ENCODE peak calls at places on chromosomes 4 and X, in seven cellular contexts. Q, F, U, N, I, P and H are unnamed samples.

GRCh38 chrX:23931149-23931604 is 23.4 kb downstream of the CXorf58 start:
- DNase-seq in Q (no peak), F (no peak), U (no peak), N (no peak), I (no peak), P (no peak), H (no peak)

GRCh38 chrX:39688576-39689373 is 409.0 kb downstream of the BCOR start:
- DNase-seq in Q (peak; percentile 75), F (peak; percentile 18), U (peak; percentile 95), N (no peak), I (no peak), P (no peak), H (no peak)

GRCh38 chrX:100643943-100644587 is at the start of gene SRPX2:
- DNase-seq in Q (no peak), F (peak; percentile 85), U (no peak), N (no peak), I (no peak), P (no peak), H (no peak)

GRCh38 chr4:129344058-129344457 is 248.1 kb downstream of the C4orf33 start:
- DNase-seq in Q (no peak), F (peak; percentile 50), U (peak; percentile 56), N (no peak), I (no peak), P (peak; percentile 28), H (no peak)

GRCh38 chr4:36348403-36348938 is 67.1 kb downstream of the DTHD1 start:
- DNase-seq in Q (no peak), F (no peak), U (no peak), N (peak; percentile 66), I (no peak), P (peak; percentile 1), H (no peak)

GRCh38 chrX:102604327-102604726 is 5.0 kb downstream of the ARMCX5 start:
- DNase-seq in Q (no peak), F (no peak), U (peak; percentile 1), N (no peak), I (no peak), P (no peak), H (no peak)

GRCh38 chr4:48044298-48044697 is 27.7 kb downstream of the NIPAL1 start:
- DNase-seq in Q (no peak), F (no peak), U (no peak), N (no peak), I (no peak), P (no peak), H (no peak)

GRCh38 chr4:101328063-101328602 is 19.2 kb downstream of the PPP3CA start:
- DNase-seq in Q (no peak), F (no peak), U (no peak), N (peak; percentile 64), I (no peak), P (no peak), H (no peak)

GRCh38 chr4:106495498-106495897 is 126.9 kb upstream of the GIMD1 start:
- DNase-seq in Q (no peak), F (no peak), U (no peak), N (no peak), I (no peak), P (no peak), H (no peak)

GRCh38 chr4:16692493-16692892 is 206.0 kb downstream of the LDB2 start:
- DNase-seq in Q (no peak), F (no peak), U (no peak), N (no peak), I (no peak), P (no peak), H (no peak)

GRCh38 chrX:68989865-68990606 is 161.2 kb downstream of the EFNB1 start:
- DNase-seq in Q (peak; percentile 83), F (peak; percentile 44), U (peak; percentile 79), N (no peak), I (peak; percentile 95), P (no peak), H (no peak)

GRCh38 chr4:16082424-16083216 is 1.2 kb downstream of the PROM1 start:
- DNase-seq in Q (peak; percentile 90), F (peak; percentile 30), U (peak; percentile 95), N (no peak), I (no peak), P (no peak), H (no peak)

GRCh38 chr4:86249074-86249473 is 110.8 kb downstream of the MAPK10 start:
- DNase-seq in Q (no peak), F (no peak), U (no peak), N (no peak), I (no peak), P (no peak), H (no peak)

GRCh38 chrX:110167952-110168451 is 149.9 kb downstream of the AMMECR1 start:
- DNase-seq in Q (peak; percentile 67), F (no peak), U (peak; percentile 63), N (no peak), I (no peak), P (peak; percentile 39), H (peak; percentile 35)

GRCh38 chr4:128287159-128287870 is at the start of gene PGRMC2:
- DNase-seq in Q (peak; percentile 56), F (no peak), U (no peak), N (no peak), I (no peak), P (peak; percentile 54), H (peak; percentile 21)

GRCh38 chr4:80213117-80213815 is 16.0 kb downstream of the PRDM8 start:
- DNase-seq in Q (no peak), F (no peak), U (no peak), N (no peak), I (no peak), P (no peak), H (no peak)

GRCh38 chr4:61763682-61764081 is 563.6 kb downstream of the ADGRL3 start:
- DNase-seq in Q (no peak), F (no peak), U (no peak), N (no peak), I (no peak), P (no peak), H (no peak)

GRCh38 chr4:61762722-61763627 is 562.8 kb downstream of the ADGRL3 start:
- DNase-seq in Q (no peak), F (no peak), U (no peak), N (no peak), I (no peak), P (no peak), H (no peak)

DNA sequence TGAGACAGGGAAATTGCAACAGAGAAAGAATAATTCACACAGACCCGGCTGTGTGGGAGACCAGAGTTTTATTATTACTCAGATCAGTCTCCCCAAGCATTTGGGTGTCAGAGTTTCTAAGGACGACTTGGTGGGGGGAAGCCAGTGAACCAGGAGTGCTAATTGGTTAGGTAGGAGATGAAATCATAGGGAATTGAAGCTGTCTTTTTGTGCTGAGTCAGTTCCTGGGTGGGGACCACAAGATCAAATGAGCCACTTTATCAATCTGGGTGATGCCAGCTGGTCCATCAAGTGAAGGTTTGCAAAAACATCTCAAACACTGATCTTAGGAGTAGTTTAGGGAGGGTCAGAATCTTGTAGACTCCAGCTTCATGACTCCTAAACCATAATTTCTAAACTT is 560.7 kb downstream of the ADGRL3 start:
- DNase-seq in Q (no peak), F (no peak), U (no peak), N (no peak), I (no peak), P (no peak), H (no peak)
- H3K9me3 ChIP-seq in Q (peaks cover 55% of the 10 kb centered on the region), F (no peaks in the 10 kb centered on the region), U (peaks cover 4% of the 10 kb centered on the region), N (no peaks in the 10 kb centered on the region), I (no peaks in the 10 kb centered on the region), P (no peaks in the 10 kb centered on the region), H (no peaks in the 10 kb centered on the region)

GRCh38 chrX:153226344-153227190 is 47.5 kb downstream of the MAGEA1 start:
- DNase-seq in Q (peak; percentile 95), F (no peak), U (peak; percentile 95), N (no peak), I (no peak), P (no peak), H (no peak)
- H3K9me3 ChIP-seq in Q (peaks cover 28% of the 10 kb centered on the region), F (no peaks in the 10 kb centered on the region), U (peaks cover 10% of the 10 kb centered on the region), N (no peaks in the 10 kb centered on the region), I (no peaks in the 10 kb centered on the region), P (no peaks in the 10 kb centered on the region), H (no peaks in the 10 kb centered on the region)

DNA sequence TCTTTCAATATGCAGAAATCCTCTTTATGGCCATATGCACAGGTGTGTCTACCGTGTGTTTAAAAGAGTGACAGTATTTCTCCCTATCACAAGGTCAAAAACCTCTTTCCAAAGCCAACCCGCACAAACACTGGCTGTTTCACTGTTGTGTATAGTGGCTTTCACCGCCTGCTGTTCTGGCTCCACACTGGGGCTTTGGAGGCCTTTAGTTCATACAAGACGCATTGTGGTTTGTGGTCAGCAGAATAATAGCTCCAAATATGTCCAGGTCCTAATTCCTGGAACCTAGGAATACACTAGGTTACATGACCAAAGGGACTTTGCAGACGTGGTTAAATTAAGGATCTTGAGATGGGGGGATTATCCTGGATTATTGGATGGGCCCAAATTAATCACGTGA is 40.7 kb upstream of the FAM9A start:
- DNase-seq in Q (no peak), F (no peak), U (no peak), N (no peak), I (no peak), P (no peak), H (no peak)
- H3K9me3 ChIP-seq in Q (no peaks in the 10 kb centered on the region), F (no peaks in the 10 kb centered on the region), U (no peaks in the 10 kb centered on the region), N (no peaks in the 10 kb centered on the region), I (no peaks in the 10 kb centered on the region), P (no peaks in the 10 kb centered on the region), H (no peaks in the 10 kb centered on the region)

GRCh38 chr4:200936-201335 is 76.6 kb downstream of the ZNF718 start:
- DNase-seq in Q (no peak), F (no peak), U (no peak), N (no peak), I (no peak), P (no peak), H (no peak)
- H3K9me3 ChIP-seq in Q (peaks cover 50% of the 10 kb centered on the region), F (no peaks in the 10 kb centered on the region), U (peaks cover 15% of the 10 kb centered on the region), N (peaks cover 7% of the 10 kb centered on the region), I (peaks cover 16% of the 10 kb centered on the region), P (peaks cover 23% of the 10 kb centered on the region), H (peaks cover 21% of the 10 kb centered on the region)

GRCh38 chr4:177483271-177483670 is 41.0 kb upstream of the AGA start:
- DNase-seq in Q (no peak), F (peak; percentile 11), U (no peak), N (no peak), I (no peak), P (no peak), H (no peak)
- H3K9me3 ChIP-seq in Q (no peaks in the 10 kb centered on the region), F (no peaks in the 10 kb centered on the region), U (no peaks in the 10 kb centered on the region), N (no peaks in the 10 kb centered on the region), I (no peaks in the 10 kb centered on the region), P (no peaks in the 10 kb centered on the region), H (no peaks in the 10 kb centered on the region)